ENCODE peak calls at places on chromosomes 6 and 20, in five cellular contexts. One of them, this sample, is unnamed.

GRCh38 chr6:117545161-117545595 is 57.1 kb downstream of the GOPC start:
- DNase-seq in AG04449: no peak
- DNase-seq in NCI-H1105: no peak
- DNase-seq in brain microvascular endothelial cell: no peak
- DNase-seq in HS-27A: no peak
- DNase-seq in this sample: no peak

GRCh38 chr20:38485041-38485440 is 12.4 kb downstream of the RALGAPB start:
- DNase-seq in AG04449: no peak
- DNase-seq in NCI-H1105: no peak
- DNase-seq in brain microvascular endothelial cell: no peak
- DNase-seq in HS-27A: no peak
- DNase-seq in this sample: no peak

GRCh38 chr20:48897298-48898044 is 24.0 kb upstream of the ARFGEF2 start:
- DNase-seq in AG04449: no peak
- DNase-seq in NCI-H1105: no peak
- DNase-seq in brain microvascular endothelial cell: peak
- DNase-seq in HS-27A: peak
- DNase-seq in this sample: peak

GRCh38 chr6:157267109-157267611 is 56.2 kb downstream of the TMEM242 start:
- DNase-seq in AG04449: no peak
- DNase-seq in NCI-H1105: no peak
- DNase-seq in brain microvascular endothelial cell: no peak
- DNase-seq in HS-27A: no peak
- DNase-seq in this sample: no peak

GRCh38 chr6:157994126-157994795 is 12.6 kb downstream of the SYNJ2 start:
- DNase-seq in AG04449: no peak
- DNase-seq in NCI-H1105: no peak
- DNase-seq in brain microvascular endothelial cell: no peak
- DNase-seq in HS-27A: no peak
- DNase-seq in this sample: no peak

GRCh38 chr6:125201961-125202729 is 48.6 kb downstream of the TPD52L1 start:
- DNase-seq in AG04449: peak
- DNase-seq in NCI-H1105: no peak
- DNase-seq in brain microvascular endothelial cell: peak
- DNase-seq in HS-27A: peak
- DNase-seq in this sample: peak

GRCh38 chr6:35216412-35216732 is 2.6 kb downstream of the SCUBE3 start:
- DNase-seq in AG04449: no peak
- DNase-seq in NCI-H1105: no peak
- DNase-seq in brain microvascular endothelial cell: no peak
- DNase-seq in HS-27A: no peak
- DNase-seq in this sample: no peak

GRCh38 chr6:85449818-85450577 is at the start of gene NT5E:
- DNase-seq in AG04449: no peak
- DNase-seq in NCI-H1105: peak
- DNase-seq in brain microvascular endothelial cell: peak
- DNase-seq in HS-27A: no peak
- DNase-seq in this sample: no peak

GRCh38 chr6:132818404-132819359 is 4.3 kb downstream of the RPS12 start:
- DNase-seq in AG04449: no peak
- DNase-seq in NCI-H1105: no peak
- DNase-seq in brain microvascular endothelial cell: no peak
- DNase-seq in HS-27A: no peak
- DNase-seq in this sample: no peak

GRCh38 chr6:121594053-121594452 is 158.6 kb downstream of the GJA1 start:
- DNase-seq in AG04449: no peak
- DNase-seq in NCI-H1105: no peak
- DNase-seq in brain microvascular endothelial cell: no peak
- DNase-seq in HS-27A: no peak
- DNase-seq in this sample: no peak

GRCh38 chr6:39881851-39882566 is 52.3 kb downstream of the MOCS1 start:
- DNase-seq in AG04449: peak
- DNase-seq in NCI-H1105: no peak
- DNase-seq in brain microvascular endothelial cell: peak
- DNase-seq in HS-27A: peak
- DNase-seq in this sample: peak

GRCh38 chr20:11726021-11726420 is 191.7 kb upstream of the BTBD3 start:
- DNase-seq in AG04449: no peak
- DNase-seq in NCI-H1105: peak
- DNase-seq in brain microvascular endothelial cell: peak
- DNase-seq in HS-27A: no peak
- DNase-seq in this sample: no peak

GRCh38 chr6:106339334-106340029 is 13.9 kb upstream of the ATG5 start:
- DNase-seq in AG04449: peak
- DNase-seq in NCI-H1105: peak
- DNase-seq in brain microvascular endothelial cell: peak
- DNase-seq in HS-27A: no peak
- DNase-seq in this sample: peak

GRCh38 chr6:13099771-13100170 is 228.6 kb downstream of the TBC1D7 start:
- DNase-seq in AG04449: no peak
- DNase-seq in NCI-H1105: no peak
- DNase-seq in brain microvascular endothelial cell: no peak
- DNase-seq in HS-27A: no peak
- DNase-seq in this sample: no peak

GRCh38 chr6:42230320-42231034 is 12.8 kb upstream of the MRPS10 start:
- DNase-seq in AG04449: no peak
- DNase-seq in NCI-H1105: no peak
- DNase-seq in brain microvascular endothelial cell: no peak
- DNase-seq in HS-27A: no peak
- DNase-seq in this sample: no peak

GRCh38 chr6:20306491-20306890 is 94.2 kb upstream of the MBOAT1 start:
- DNase-seq in AG04449: no peak
- DNase-seq in NCI-H1105: no peak
- DNase-seq in brain microvascular endothelial cell: no peak
- DNase-seq in HS-27A: no peak
- DNase-seq in this sample: no peak

GRCh38 chr6:47587503-47587902 is 109.9 kb downstream of the CD2AP start:
- DNase-seq in AG04449: no peak
- DNase-seq in NCI-H1105: no peak
- DNase-seq in brain microvascular endothelial cell: no peak
- DNase-seq in HS-27A: no peak
- DNase-seq in this sample: no peak

GRCh38 chr6:56345539-56346090 is 98.2 kb upstream of the COL21A1 start:
- DNase-seq in AG04449: no peak
- DNase-seq in NCI-H1105: no peak
- DNase-seq in brain microvascular endothelial cell: no peak
- DNase-seq in HS-27A: no peak
- DNase-seq in this sample: no peak

GRCh38 chr20:62936996-62937352 is 973 bp upstream of the GID8 start:
- DNase-seq in AG04449: no peak
- DNase-seq in NCI-H1105: no peak
- DNase-seq in brain microvascular endothelial cell: peak
- DNase-seq in HS-27A: peak
- DNase-seq in this sample: no peak

GRCh38 chr6:41734666-41735426 is 562 bp downstream of the TFEB start:
- DNase-seq in AG04449: no peak
- DNase-seq in NCI-H1105: peak
- DNase-seq in brain microvascular endothelial cell: peak
- DNase-seq in HS-27A: peak
- DNase-seq in this sample: no peak

GRCh38 chr20:3045042-3045815 is 623 bp upstream of the MRPS26 start:
- DNase-seq in AG04449: peak
- DNase-seq in NCI-H1105: no peak
- DNase-seq in brain microvascular endothelial cell: peak
- DNase-seq in HS-27A: peak
- DNase-seq in this sample: no peak

GRCh38 chr20:44528309-44528708 is 6.4 kb upstream of the SERINC3 start:
- DNase-seq in AG04449: no peak
- DNase-seq in NCI-H1105: no peak
- DNase-seq in brain microvascular endothelial cell: no peak
- DNase-seq in HS-27A: no peak
- DNase-seq in this sample: no peak

GRCh38 chr6:122726649-122727048 is 52.9 kb upstream of the FABP7 start:
- DNase-seq in AG04449: no peak
- DNase-seq in NCI-H1105: no peak
- DNase-seq in brain microvascular endothelial cell: peak
- DNase-seq in HS-27A: no peak
- DNase-seq in this sample: no peak

GRCh38 chr6:134534708-134535149 is 216.8 kb upstream of the SGK1 start:
- DNase-seq in AG04449: no peak
- DNase-seq in NCI-H1105: no peak
- DNase-seq in brain microvascular endothelial cell: peak
- DNase-seq in HS-27A: no peak
- DNase-seq in this sample: no peak

GRCh38 chr20:44050925-44051660 is 135.9 kb downstream of the JPH2 start:
- DNase-seq in AG04449: no peak
- DNase-seq in NCI-H1105: no peak
- DNase-seq in brain microvascular endothelial cell: no peak
- DNase-seq in HS-27A: no peak
- DNase-seq in this sample: no peak

GRCh38 chr6:97440590-97441176 is 157.7 kb upstream of the MMS22L start:
- DNase-seq in AG04449: no peak
- DNase-seq in NCI-H1105: peak
- DNase-seq in brain microvascular endothelial cell: peak
- DNase-seq in HS-27A: no peak
- DNase-seq in this sample: no peak

GRCh38 chr6:45843848-45844521 is 171.7 kb downstream of the CLIC5 start:
- DNase-seq in AG04449: peak
- DNase-seq in NCI-H1105: no peak
- DNase-seq in brain microvascular endothelial cell: no peak
- DNase-seq in HS-27A: no peak
- DNase-seq in this sample: no peak

GRCh38 chr20:19907326-19908056 is 109.7 kb upstream of the NAA20 start:
- DNase-seq in AG04449: no peak
- DNase-seq in NCI-H1105: no peak
- DNase-seq in brain microvascular endothelial cell: no peak
- DNase-seq in HS-27A: no peak
- DNase-seq in this sample: no peak